ENCODE peak calls at places on chromosomes 3 and 15, in five cellular contexts. One of them, this sample, is unnamed.
A peak's percentile ranks its signal among the peaks of the same experiment; 100 is the strongest.

GRCh38 chr15:50363612-50364011 is 8.6 kb upstream of the GABPB1 start:
- DNase-seq in heart left ventricle: no peak
- DNase-seq in breast epithelium: no peak
- DNase-seq in Panc1: no peak
- DNase-seq in WERI-Rb-1: no peak
- DNase-seq in this sample: no peak

GRCh38 chr15:67048281-67049279 is 16.8 kb upstream of the SMAD3 start:
- DNase-seq in heart left ventricle: peak; percentile 30
- DNase-seq in breast epithelium: no peak
- DNase-seq in Panc1: no peak
- DNase-seq in WERI-Rb-1: no peak
- DNase-seq in this sample: no peak

GRCh38 chr3:105351821-105352220 is 14.9 kb upstream of the ALCAM start:
- DNase-seq in heart left ventricle: no peak
- DNase-seq in breast epithelium: no peak
- DNase-seq in Panc1: no peak
- DNase-seq in WERI-Rb-1: no peak
- DNase-seq in this sample: no peak

GRCh38 chr3:33636125-33636855 is 81.8 kb downstream of the CLASP2 start:
- DNase-seq in heart left ventricle: no peak
- DNase-seq in breast epithelium: no peak
- DNase-seq in Panc1: no peak
- DNase-seq in WERI-Rb-1: no peak
- DNase-seq in this sample: no peak

GRCh38 chr15:60126661-60127060 is 122.5 kb downstream of the FOXB1 start:
- DNase-seq in heart left ventricle: no peak
- DNase-seq in breast epithelium: no peak
- DNase-seq in Panc1: no peak
- DNase-seq in WERI-Rb-1: no peak
- DNase-seq in this sample: no peak

GRCh38 chr15:76451540-76451939 is 115.0 kb downstream of the ISL2 start:
- DNase-seq in heart left ventricle: no peak
- DNase-seq in breast epithelium: no peak
- DNase-seq in Panc1: no peak
- DNase-seq in WERI-Rb-1: no peak
- DNase-seq in this sample: no peak

GRCh38 chr3:125512135-125512920 is 7.7 kb downstream of the SNX4 start:
- DNase-seq in heart left ventricle: no peak
- DNase-seq in breast epithelium: no peak
- DNase-seq in Panc1: no peak
- DNase-seq in WERI-Rb-1: no peak
- DNase-seq in this sample: no peak

GRCh38 chr3:37862712-37863551 is 1.3 kb downstream of the CTDSPL start:
- DNase-seq in heart left ventricle: no peak
- DNase-seq in breast epithelium: no peak
- DNase-seq in Panc1: no peak
- DNase-seq in WERI-Rb-1: no peak
- DNase-seq in this sample: peak; percentile 49

GRCh38 chr3:147407495-147408179 is 1.3 kb upstream of the ZIC4 start:
- DNase-seq in heart left ventricle: no peak
- DNase-seq in breast epithelium: no peak
- DNase-seq in Panc1: no peak
- DNase-seq in WERI-Rb-1: no peak
- DNase-seq in this sample: no peak

GRCh38 chr3:15102256-15102655 is 3.3 kb upstream of the RBSN start:
- DNase-seq in heart left ventricle: peak; percentile 85
- DNase-seq in breast epithelium: peak; percentile 69
- DNase-seq in Panc1: no peak
- DNase-seq in WERI-Rb-1: no peak
- DNase-seq in this sample: peak; percentile 31

GRCh38 chr3:32359766-32360513 is 31.7 kb upstream of the CMTM7 start:
- DNase-seq in heart left ventricle: no peak
- DNase-seq in breast epithelium: no peak
- DNase-seq in Panc1: no peak
- DNase-seq in WERI-Rb-1: peak; percentile 45
- DNase-seq in this sample: no peak

GRCh38 chr3:10447527-10448260 is 57.7 kb downstream of the ATP2B2 start:
- DNase-seq in heart left ventricle: no peak
- DNase-seq in breast epithelium: no peak
- DNase-seq in Panc1: no peak
- DNase-seq in WERI-Rb-1: no peak
- DNase-seq in this sample: no peak

GRCh38 chr3:41682996-41683395 is 278.9 kb downstream of the ULK4 start:
- DNase-seq in heart left ventricle: no peak
- DNase-seq in breast epithelium: no peak
- DNase-seq in Panc1: no peak
- DNase-seq in WERI-Rb-1: no peak
- DNase-seq in this sample: no peak

DNA sequence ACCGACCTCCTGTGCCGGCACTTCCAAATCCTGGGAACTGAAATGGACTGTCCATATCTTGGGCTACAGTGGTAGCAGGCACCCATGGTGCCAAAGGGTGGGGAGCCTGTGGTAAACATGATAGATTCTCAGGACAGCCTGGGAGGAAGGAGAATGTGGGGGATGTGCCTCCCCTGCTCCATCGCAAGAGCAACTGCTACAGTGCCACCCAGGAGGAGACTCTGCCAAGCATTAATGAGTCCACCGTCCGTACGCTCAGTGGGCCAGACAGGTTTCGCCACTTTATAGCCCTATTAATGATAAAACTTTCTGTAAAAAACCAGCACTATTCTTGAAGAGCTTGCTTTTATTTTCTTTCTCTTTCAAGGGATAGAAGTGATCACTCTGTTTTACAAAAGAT is 75.3 kb downstream of the FMN1 start:
- DNase-seq in heart left ventricle: no peak
- DNase-seq in breast epithelium: no peak
- DNase-seq in Panc1: no peak
- DNase-seq in WERI-Rb-1: no peak
- DNase-seq in this sample: no peak
- H3K27ac ChIP-seq in heart left ventricle: no peak overlapping the region
- H3K27ac ChIP-seq in breast epithelium: no peak overlapping the region
- H3K27ac ChIP-seq in Panc1: peak overlapping the region; percentile 14
- H3K27ac ChIP-seq in WERI-Rb-1: no peak overlapping the region
- H3K27ac ChIP-seq in this sample: no peak overlapping the region

DNA sequence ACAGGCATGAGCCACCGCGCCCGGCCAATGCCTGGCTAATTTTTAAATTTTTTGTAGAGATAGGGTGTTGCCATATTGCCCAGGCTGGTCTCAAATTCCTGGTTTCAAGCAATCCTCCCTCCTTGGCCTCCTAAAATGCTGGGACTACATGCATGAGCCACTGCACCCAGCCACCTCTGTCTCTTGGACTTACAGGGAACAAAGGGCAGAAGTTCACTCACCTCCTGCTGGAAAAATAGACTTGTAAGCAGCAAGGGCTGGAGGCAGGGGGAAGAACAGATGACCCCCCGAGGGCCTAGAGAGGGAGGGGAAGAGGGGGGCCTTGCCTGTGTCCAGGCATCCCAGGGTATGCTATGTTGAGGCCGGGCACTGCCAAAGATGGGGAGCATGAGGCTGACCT is 22.2 kb downstream of the DUSP7 start:
- DNase-seq in heart left ventricle: no peak
- DNase-seq in breast epithelium: no peak
- DNase-seq in Panc1: no peak
- DNase-seq in WERI-Rb-1: no peak
- DNase-seq in this sample: no peak
- H3K27ac ChIP-seq in heart left ventricle: no peak overlapping the region
- H3K27ac ChIP-seq in breast epithelium: no peak overlapping the region
- H3K27ac ChIP-seq in Panc1: no peak overlapping the region
- H3K27ac ChIP-seq in WERI-Rb-1: peak overlapping the region; percentile 92
- H3K27ac ChIP-seq in this sample: no peak overlapping the region

GRCh38 chr3:122681294-122682015 is 816 bp downstream of the PARP14 start:
- DNase-seq in heart left ventricle: no peak
- DNase-seq in breast epithelium: no peak
- DNase-seq in Panc1: no peak
- DNase-seq in WERI-Rb-1: no peak
- DNase-seq in this sample: no peak

GRCh38 chr3:122680381-122681293 is at the start of gene PARP14:
- DNase-seq in heart left ventricle: peak; percentile 84
- DNase-seq in breast epithelium: peak; percentile 63
- DNase-seq in Panc1: no peak
- DNase-seq in WERI-Rb-1: peak; percentile 22
- DNase-seq in this sample: peak; percentile 34

GRCh38 chr3:122679085-122679466 is 1.6 kb upstream of the PARP14 start:
- DNase-seq in heart left ventricle: peak; percentile 82
- DNase-seq in breast epithelium: peak; percentile 75
- DNase-seq in Panc1: peak; percentile 75
- DNase-seq in WERI-Rb-1: peak; percentile 82
- DNase-seq in this sample: peak; percentile 54

GRCh38 chr3:122679467-122680291 is 960 bp upstream of the PARP14 start:
- DNase-seq in heart left ventricle: no peak
- DNase-seq in breast epithelium: peak; percentile 24
- DNase-seq in Panc1: no peak
- DNase-seq in WERI-Rb-1: peak; percentile 20
- DNase-seq in this sample: no peak

DNA sequence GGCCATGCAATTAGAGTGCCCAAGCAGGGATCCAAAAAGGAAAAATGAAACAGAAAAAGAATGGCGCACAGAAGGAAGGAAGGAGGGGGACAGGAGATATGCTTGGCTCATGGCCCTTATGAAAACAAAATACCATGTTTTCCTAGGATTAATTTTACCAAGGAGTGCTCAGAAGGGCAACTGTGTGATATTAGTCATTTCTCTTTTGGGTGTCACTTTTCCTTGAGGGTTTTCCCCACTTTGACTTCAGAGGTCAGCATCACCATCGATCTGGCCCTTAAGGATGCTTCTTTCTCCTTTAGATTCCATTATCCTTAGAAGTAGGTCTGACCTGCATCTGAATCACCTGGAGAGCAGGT is 1.4 kb downstream of the PARP14 start:
- DNase-seq in heart left ventricle: no peak
- DNase-seq in breast epithelium: no peak
- DNase-seq in Panc1: no peak
- DNase-seq in WERI-Rb-1: no peak
- DNase-seq in this sample: no peak
- H3K27ac ChIP-seq in heart left ventricle: peak overlapping the region; percentile 93
- H3K27ac ChIP-seq in breast epithelium: peak overlapping the region; percentile 99
- H3K27ac ChIP-seq in Panc1: peak overlapping the region; percentile 89
- H3K27ac ChIP-seq in WERI-Rb-1: no peak overlapping the region
- H3K27ac ChIP-seq in this sample: no peak overlapping the region

GRCh38 chr15:39438260-39438659 is 142.6 kb upstream of the THBS1 start:
- DNase-seq in heart left ventricle: peak; percentile 62
- DNase-seq in breast epithelium: peak; percentile 36
- DNase-seq in Panc1: no peak
- DNase-seq in WERI-Rb-1: no peak
- DNase-seq in this sample: no peak

GRCh38 chr15:39434751-39435238 is 146.1 kb upstream of the THBS1 start:
- DNase-seq in heart left ventricle: peak; percentile 38
- DNase-seq in breast epithelium: no peak
- DNase-seq in Panc1: no peak
- DNase-seq in WERI-Rb-1: no peak
- DNase-seq in this sample: no peak

GRCh38 chr15:39435244-39435643 is 145.6 kb upstream of the THBS1 start:
- DNase-seq in heart left ventricle: no peak
- DNase-seq in breast epithelium: no peak
- DNase-seq in Panc1: no peak
- DNase-seq in WERI-Rb-1: no peak
- DNase-seq in this sample: no peak

GRCh38 chr15:39442898-39443297 is 138.0 kb upstream of the THBS1 start:
- DNase-seq in heart left ventricle: no peak
- DNase-seq in breast epithelium: no peak
- DNase-seq in Panc1: no peak
- DNase-seq in WERI-Rb-1: no peak
- DNase-seq in this sample: no peak

GRCh38 chr15:39438795-39439577 is 141.9 kb upstream of the THBS1 start:
- DNase-seq in heart left ventricle: no peak
- DNase-seq in breast epithelium: no peak
- DNase-seq in Panc1: no peak
- DNase-seq in WERI-Rb-1: no peak
- DNase-seq in this sample: no peak
- H3K27ac ChIP-seq in heart left ventricle: peak overlapping the region; percentile 31
- H3K27ac ChIP-seq in breast epithelium: no peak overlapping the region
- H3K27ac ChIP-seq in Panc1: no peak overlapping the region
- H3K27ac ChIP-seq in WERI-Rb-1: no peak overlapping the region
- H3K27ac ChIP-seq in this sample: no peak overlapping the region

DNA sequence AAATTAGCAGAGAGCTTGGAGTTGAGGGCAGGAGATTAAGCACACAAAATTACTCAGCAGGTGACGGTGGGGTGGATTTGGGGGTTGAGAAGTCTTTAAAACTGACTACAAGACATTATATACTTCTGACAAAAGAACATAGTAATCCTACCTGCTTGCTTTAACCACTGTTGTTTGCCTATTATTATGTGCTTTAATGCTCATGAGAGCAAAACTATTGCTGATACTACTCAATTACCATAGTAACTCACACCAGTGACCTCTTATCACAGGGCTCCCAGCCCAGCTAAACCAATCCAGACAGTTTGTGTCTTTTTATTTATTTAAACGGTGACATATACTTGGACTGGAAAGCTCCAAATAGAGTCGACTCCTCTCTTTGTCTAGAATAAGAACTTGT is 42.8 kb upstream of the FEZF2 start:
- DNase-seq in heart left ventricle: no peak
- DNase-seq in breast epithelium: no peak
- DNase-seq in Panc1: no peak
- DNase-seq in WERI-Rb-1: no peak
- DNase-seq in this sample: no peak
- H3K27ac ChIP-seq in heart left ventricle: no peak overlapping the region
- H3K27ac ChIP-seq in breast epithelium: no peak overlapping the region
- H3K27ac ChIP-seq in Panc1: no peak overlapping the region
- H3K27ac ChIP-seq in WERI-Rb-1: peak overlapping the region; percentile 16
- H3K27ac ChIP-seq in this sample: no peak overlapping the region

GRCh38 chr3:99545941-99546580 is 92.3 kb upstream of the COL8A1 start:
- DNase-seq in heart left ventricle: no peak
- DNase-seq in breast epithelium: no peak
- DNase-seq in Panc1: no peak
- DNase-seq in WERI-Rb-1: no peak
- DNase-seq in this sample: no peak
- H3K27ac ChIP-seq in heart left ventricle: peak overlapping the region; percentile 41
- H3K27ac ChIP-seq in breast epithelium: peak overlapping the region; percentile 4
- H3K27ac ChIP-seq in Panc1: no peak overlapping the region
- H3K27ac ChIP-seq in WERI-Rb-1: no peak overlapping the region
- H3K27ac ChIP-seq in this sample: no peak overlapping the region

DNA sequence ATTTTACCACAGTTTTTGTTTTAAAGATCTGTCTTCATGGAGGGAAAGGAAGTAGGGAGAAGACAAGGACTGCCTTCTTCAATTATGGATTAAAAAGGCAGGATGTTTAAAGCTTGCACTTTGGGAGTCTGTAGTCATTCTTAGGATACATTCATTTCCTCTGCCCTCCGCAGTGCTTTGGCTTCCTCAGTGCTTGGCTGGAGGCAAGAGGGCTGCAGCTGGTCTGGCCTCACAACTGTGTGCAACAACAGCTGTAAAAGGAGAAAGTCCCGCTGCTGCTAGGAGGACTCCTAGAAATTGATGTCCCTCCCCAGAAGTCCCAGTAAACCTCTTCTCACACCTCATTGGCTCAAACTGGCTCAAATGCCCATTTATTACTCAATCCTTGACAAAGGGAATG is 54.4 kb upstream of the PPP2R3A start:
- DNase-seq in heart left ventricle: no peak
- DNase-seq in breast epithelium: no peak
- DNase-seq in Panc1: no peak
- DNase-seq in WERI-Rb-1: no peak
- DNase-seq in this sample: no peak
- H3K27ac ChIP-seq in heart left ventricle: no peak overlapping the region
- H3K27ac ChIP-seq in breast epithelium: no peak overlapping the region
- H3K27ac ChIP-seq in Panc1: no peak overlapping the region
- H3K27ac ChIP-seq in WERI-Rb-1: no peak overlapping the region
- H3K27ac ChIP-seq in this sample: no peak overlapping the region